ENCODE peak calls at places on chromosomes 11 and 22, in five cellular contexts. One of them, this sample, is unnamed. For H3K9me3, the result is how much of the 10 kb centered on the place peaks cover.

GRCh38 chr11:34274712-34275398 is 83.0 kb downstream of the ABTB2 start:
- DNase-seq in H1: no peak
- DNase-seq in endothelial cell of umbilical vein: no peak
- DNase-seq in HepG2: no peak
- DNase-seq in K562: no peak
- DNase-seq in this sample: peak

GRCh38 chr11:128884703-128885338 is 6.3 kb upstream of the KCNJ5 start:
- DNase-seq in HepG2: peak
- DNase-seq in K562: peak
- DNase-seq in endothelial cell of umbilical vein: peak
- DNase-seq in H1: peak
- DNase-seq in this sample: peak

GRCh38 chr11:68215087-68215445 is 2.0 kb upstream of the KMT5B start:
- DNase-seq in H1: no peak
- DNase-seq in HepG2: no peak
- DNase-seq in endothelial cell of umbilical vein: no peak
- DNase-seq in K562: no peak
- DNase-seq in this sample: no peak

GRCh38 chr11:125364085-125364822 is 131.8 kb downstream of the FEZ1 start:
- DNase-seq in HepG2: no peak
- DNase-seq in K562: no peak
- DNase-seq in H1: no peak
- DNase-seq in endothelial cell of umbilical vein: no peak
- DNase-seq in this sample: no peak

GRCh38 chr22:48885271-48885918 is 942.3 kb downstream of the BRD1 start:
- DNase-seq in K562: no peak
- DNase-seq in HepG2: no peak
- DNase-seq in H1: no peak
- DNase-seq in endothelial cell of umbilical vein: no peak
- DNase-seq in this sample: no peak

GRCh38 chr22:29146101-29146560 is 59.6 kb upstream of the EMID1 start:
- DNase-seq in HepG2: no peak
- DNase-seq in H1: peak
- DNase-seq in K562: no peak
- DNase-seq in endothelial cell of umbilical vein: no peak
- DNase-seq in this sample: no peak

GRCh38 chr11:44010789-44011251 is 37.0 kb upstream of the ACCSL start:
- DNase-seq in H1: no peak
- DNase-seq in endothelial cell of umbilical vein: no peak
- DNase-seq in HepG2: no peak
- DNase-seq in K562: no peak
- DNase-seq in this sample: no peak

GRCh38 chr22:17098379-17098819 is 13.6 kb downstream of the IL17RA start:
- DNase-seq in HepG2: no peak
- DNase-seq in H1: no peak
- DNase-seq in K562: peak
- DNase-seq in endothelial cell of umbilical vein: no peak
- DNase-seq in this sample: no peak

GRCh38 chr11:8017894-8018741 is 31.0 kb downstream of the EIF3F start:
- DNase-seq in H1: peak
- DNase-seq in endothelial cell of umbilical vein: no peak
- DNase-seq in HepG2: no peak
- DNase-seq in K562: no peak
- DNase-seq in this sample: no peak

GRCh38 chr11:3123761-3124733 is 41.1 kb downstream of the OSBPL5 start:
- DNase-seq in K562: no peak
- DNase-seq in endothelial cell of umbilical vein: peak
- DNase-seq in HepG2: no peak
- DNase-seq in H1: no peak
- DNase-seq in this sample: peak

GRCh38 chr11:1310315-1310687 is 869 bp upstream of the TOLLIP start:
- DNase-seq in HepG2: no peak
- DNase-seq in H1: no peak
- DNase-seq in endothelial cell of umbilical vein: no peak
- DNase-seq in K562: no peak
- DNase-seq in this sample: no peak

GRCh38 chr22:22229683-22230420 is 14.7 kb upstream of the VPREB1 start:
- DNase-seq in H1: no peak
- DNase-seq in endothelial cell of umbilical vein: no peak
- DNase-seq in HepG2: no peak
- DNase-seq in K562: no peak
- DNase-seq in this sample: no peak

GRCh38 chr11:83220279-83220678 is 26.8 kb downstream of the ANKRD42 start:
- DNase-seq in HepG2: no peak
- DNase-seq in K562: no peak
- DNase-seq in H1: no peak
- DNase-seq in endothelial cell of umbilical vein: no peak
- DNase-seq in this sample: no peak

GRCh38 chr11:2928605-2929510 is at the start of gene PHLDA2:
- DNase-seq in endothelial cell of umbilical vein: peak
- DNase-seq in HepG2: no peak
- DNase-seq in K562: peak
- DNase-seq in H1: peak
- DNase-seq in this sample: peak

GRCh38 chr11:1876361-1877063 is 15.2 kb downstream of the PRR33 start:
- DNase-seq in H1: peak
- DNase-seq in endothelial cell of umbilical vein: no peak
- DNase-seq in K562: peak
- DNase-seq in HepG2: peak
- DNase-seq in this sample: peak

GRCh38 chr11:69718912-69719311 is 15.1 kb upstream of the FGF19 start:
- DNase-seq in H1: no peak
- DNase-seq in HepG2: no peak
- DNase-seq in K562: no peak
- DNase-seq in endothelial cell of umbilical vein: no peak
- DNase-seq in this sample: no peak

GRCh38 chr11:26549176-26549575 is 22.9 kb downstream of the MUC15 start:
- DNase-seq in HepG2: no peak
- DNase-seq in endothelial cell of umbilical vein: no peak
- DNase-seq in K562: no peak
- DNase-seq in H1: no peak
- DNase-seq in this sample: no peak

GRCh38 chr11:129975543-129975942 is 27.1 kb downstream of the PRDM10 start:
- DNase-seq in endothelial cell of umbilical vein: no peak
- DNase-seq in HepG2: no peak
- DNase-seq in H1: no peak
- DNase-seq in K562: no peak
- DNase-seq in this sample: no peak

GRCh38 chr22:29581799-29582198 is 886 bp upstream of the NIPSNAP1 start:
- DNase-seq in K562: no peak
- DNase-seq in HepG2: no peak
- DNase-seq in H1: no peak
- DNase-seq in endothelial cell of umbilical vein: no peak
- DNase-seq in this sample: no peak

GRCh38 chr11:27716850-27717249 is 16.6 kb upstream of the BDNF start:
- DNase-seq in H1: no peak
- DNase-seq in endothelial cell of umbilical vein: no peak
- DNase-seq in HepG2: no peak
- DNase-seq in K562: no peak
- DNase-seq in this sample: no peak

GRCh38 chr11:87428266-87428665 is 390.5 kb downstream of the TMEM135 start:
- DNase-seq in HepG2: no peak
- DNase-seq in endothelial cell of umbilical vein: no peak
- DNase-seq in K562: no peak
- DNase-seq in H1: no peak
- DNase-seq in this sample: no peak

GRCh38 chr11:107316426-107316825 is 141.2 kb downstream of the CWF19L2 start:
- DNase-seq in endothelial cell of umbilical vein: no peak
- DNase-seq in H1: no peak
- DNase-seq in HepG2: no peak
- DNase-seq in K562: no peak
- DNase-seq in this sample: no peak

GRCh38 chr11:65181569-65182257 is at the start of gene CAPN1:
- DNase-seq in HepG2: peak
- DNase-seq in endothelial cell of umbilical vein: peak
- DNase-seq in H1: peak
- DNase-seq in K562: peak
- DNase-seq in this sample: peak

GRCh38 chr11:109972939-109973338 is 120.3 kb upstream of the ZC3H12C start:
- DNase-seq in H1: no peak
- DNase-seq in endothelial cell of umbilical vein: no peak
- DNase-seq in K562: no peak
- DNase-seq in HepG2: no peak
- DNase-seq in this sample: no peak

GRCh38 chr11:102546923-102547471 is 16.4 kb upstream of the MMP7 start:
- DNase-seq in H1: no peak
- DNase-seq in K562: no peak
- DNase-seq in endothelial cell of umbilical vein: no peak
- DNase-seq in HepG2: no peak
- DNase-seq in this sample: no peak

GRCh38 chr11:16511109-16511806 is 154.9 kb upstream of the SOX6 start:
- DNase-seq in endothelial cell of umbilical vein: no peak
- DNase-seq in HepG2: no peak
- DNase-seq in H1: no peak
- DNase-seq in K562: no peak
- DNase-seq in this sample: no peak

GRCh38 chr11:23725752-23726151 is 771.1 kb upstream of the LUZP2 start:
- DNase-seq in HepG2: no peak
- DNase-seq in K562: no peak
- DNase-seq in endothelial cell of umbilical vein: no peak
- DNase-seq in H1: no peak
- DNase-seq in this sample: no peak

GRCh38 chr22:47734511-47734910 is 972.1 kb downstream of the TBC1D22A start:
- DNase-seq in H1: no peak
- DNase-seq in endothelial cell of umbilical vein: no peak
- DNase-seq in HepG2: no peak
- DNase-seq in K562: no peak
- DNase-seq in this sample: no peak

GRCh38 chr11:125123947-125124633 is 12.7 kb upstream of the TMEM218 start:
- DNase-seq in endothelial cell of umbilical vein: peak
- DNase-seq in H1: no peak
- DNase-seq in HepG2: peak
- DNase-seq in K562: peak
- DNase-seq in this sample: peak

DNA sequence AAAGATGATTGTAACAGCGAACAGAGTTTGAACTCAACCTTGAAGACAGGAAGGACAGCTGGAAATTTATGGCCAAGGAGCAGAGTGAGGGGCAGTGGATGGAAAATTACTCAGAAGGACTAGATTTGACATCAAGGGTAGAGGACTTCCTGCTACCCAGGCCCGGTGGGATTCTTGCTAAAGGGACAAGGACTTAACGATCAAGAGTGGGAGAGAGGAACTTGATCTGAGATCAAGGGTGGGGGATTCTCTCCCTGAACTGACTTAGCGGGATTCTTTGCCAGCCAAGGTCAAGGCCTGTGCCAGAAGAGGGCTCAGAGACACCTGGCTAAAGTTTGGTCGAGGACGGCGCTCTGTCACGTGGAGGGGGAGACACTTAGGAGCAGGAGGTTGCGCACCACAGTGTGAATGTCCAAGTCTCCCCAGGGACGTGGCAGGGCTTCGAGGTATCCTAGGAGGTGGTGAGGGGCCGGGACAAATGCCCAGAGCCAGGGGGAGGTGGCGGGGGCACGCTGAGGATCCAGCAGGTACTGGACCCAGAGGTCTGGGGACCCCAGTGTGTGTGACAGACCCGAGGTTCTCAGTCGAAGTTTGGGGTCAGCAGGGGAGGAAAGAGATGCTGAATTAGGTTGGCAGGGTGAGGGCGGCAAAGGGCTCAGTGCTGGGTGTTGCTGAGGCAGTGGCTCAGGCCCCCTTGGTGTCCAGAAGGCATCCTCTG is 46.1 kb upstream of the SHISAL1 start:
- DNase-seq in endothelial cell of umbilical vein: no peak
- DNase-seq in HepG2: no peak
- DNase-seq in K562: no peak
- DNase-seq in H1: no peak
- DNase-seq in this sample: no peak
- TF ChIP-seq JUN in endothelial cell of umbilical vein: no peak
- TF ChIP-seq JUN in HepG2: no peak
- TF ChIP-seq JUN in K562: no peak
- TF ChIP-seq JUN in H1: no peak
- TF ChIP-seq JUN in this sample: no peak

GRCh38 chr11:98793276-98793675 is 227.5 kb upstream of the CNTN5 start:
- DNase-seq in H1: no peak
- DNase-seq in HepG2: no peak
- DNase-seq in K562: no peak
- DNase-seq in endothelial cell of umbilical vein: no peak
- DNase-seq in this sample: no peak

DNA sequence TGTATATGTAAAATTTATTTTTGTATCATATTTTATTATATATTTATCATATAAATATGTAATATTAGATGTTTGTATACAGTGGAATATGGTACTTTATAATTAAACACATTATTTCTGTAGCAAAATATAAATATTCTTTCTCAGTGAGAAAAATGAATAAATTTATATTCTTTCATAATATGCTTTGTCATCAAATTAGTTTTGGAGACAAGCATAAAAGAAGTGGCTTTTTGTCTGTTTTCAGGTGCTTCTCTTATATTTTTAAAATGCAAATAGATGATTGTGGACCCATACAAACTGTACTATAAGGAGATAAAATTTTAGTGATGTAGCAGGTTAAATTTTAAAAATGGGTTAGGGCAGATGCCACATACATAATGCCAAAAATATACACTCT is 222.4 kb upstream of the CNTN5 start:
- DNase-seq in K562: no peak
- DNase-seq in HepG2: no peak
- DNase-seq in endothelial cell of umbilical vein: no peak
- DNase-seq in H1: no peak
- DNase-seq in this sample: no peak
- H3K9me3 ChIP-seq in K562: under half
- H3K9me3 ChIP-seq in HepG2: under half
- H3K9me3 ChIP-seq in endothelial cell of umbilical vein: under half
- H3K9me3 ChIP-seq in H1: under half
- H3K9me3 ChIP-seq in this sample: under half

DNA sequence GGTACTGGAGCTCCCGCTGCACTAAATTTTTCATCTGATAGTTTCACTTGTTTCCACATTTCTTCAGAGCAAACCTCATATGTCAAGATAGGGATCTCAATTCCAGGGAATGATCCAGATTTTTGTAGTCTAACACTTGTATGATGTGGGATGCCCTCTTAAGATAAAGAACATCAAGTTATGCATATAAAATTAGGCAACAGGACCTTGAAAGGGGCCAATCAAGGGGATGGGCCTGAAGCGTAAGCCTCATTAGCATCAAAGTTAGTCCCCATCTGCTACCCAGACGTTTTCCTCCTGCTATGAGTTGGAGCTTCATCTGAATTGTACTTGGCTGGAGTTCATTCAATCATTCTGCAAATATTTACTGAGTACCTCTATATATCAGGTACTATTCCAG is 17.5 kb downstream of the PDGFD start:
- DNase-seq in HepG2: no peak
- DNase-seq in endothelial cell of umbilical vein: no peak
- DNase-seq in H1: no peak
- DNase-seq in K562: no peak
- DNase-seq in this sample: no peak
- TF ChIP-seq JUN in HepG2: no peak
- TF ChIP-seq JUN in endothelial cell of umbilical vein: no peak
- TF ChIP-seq JUN in H1: no peak
- TF ChIP-seq JUN in K562: no peak
- TF ChIP-seq JUN in this sample: no peak

DNA sequence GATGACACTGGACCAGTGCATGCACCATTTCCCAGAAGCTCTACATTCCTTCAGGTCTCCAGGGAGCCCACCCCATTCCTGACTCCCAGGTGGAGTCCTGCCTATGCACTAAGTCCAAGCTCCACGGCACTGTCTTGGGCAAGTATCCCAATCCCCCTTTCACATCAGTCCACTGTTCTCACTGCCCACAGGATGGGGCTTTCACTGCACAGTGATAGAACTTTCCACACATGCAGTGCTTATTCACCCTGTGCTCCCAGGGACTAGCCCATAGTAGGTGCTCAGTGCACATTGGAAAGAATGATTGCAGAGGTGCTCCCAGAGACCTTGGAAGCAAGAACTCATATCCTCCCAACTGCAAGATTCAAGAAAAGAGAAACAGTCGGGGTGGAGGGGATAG is 6.4 kb downstream of the MS4A10 start:
- DNase-seq in endothelial cell of umbilical vein: no peak
- DNase-seq in HepG2: no peak
- DNase-seq in H1: no peak
- DNase-seq in K562: no peak
- DNase-seq in this sample: no peak
- H3K9me3 ChIP-seq in endothelial cell of umbilical vein: under half
- H3K9me3 ChIP-seq in HepG2: under half
- H3K9me3 ChIP-seq in H1: under half
- H3K9me3 ChIP-seq in K562: under half
- H3K9me3 ChIP-seq in this sample: under half

This sample was measured in A549.